ENCODE peak calls at places on chromosomes 4 and X, in seven cellular contexts. One of them, this sample, is unnamed.

GRCh38 chr4:19293080-19293479 is 958.6 kb upstream of the SLIT2 start:
- DNase-seq in gastrocnemius medialis: no peak
- DNase-seq in cardiac muscle cell: no peak
- DNase-seq in pancreas: no peak
- DNase-seq in endodermal cell: no peak
- DNase-seq in suprapubic skin: no peak
- DNase-seq in lung: no peak
- DNase-seq in this sample: no peak

GRCh38 chrX:9379697-9380551 is 84.9 kb upstream of the TBL1X start:
- DNase-seq in cardiac muscle cell: no peak
- DNase-seq in lung: no peak
- DNase-seq in pancreas: no peak
- DNase-seq in endodermal cell: no peak
- DNase-seq in suprapubic skin: no peak
- DNase-seq in gastrocnemius medialis: no peak
- DNase-seq in this sample: no peak

GRCh38 chr4:60133414-60133813 is 1066.7 kb upstream of the ADGRL3 start:
- DNase-seq in pancreas: no peak
- DNase-seq in cardiac muscle cell: no peak
- DNase-seq in suprapubic skin: no peak
- DNase-seq in lung: no peak
- DNase-seq in endodermal cell: no peak
- DNase-seq in gastrocnemius medialis: no peak
- DNase-seq in this sample: no peak

GRCh38 chr4:65597697-65598096 is 72.6 kb downstream of the EPHA5 start:
- DNase-seq in lung: no peak
- DNase-seq in cardiac muscle cell: no peak
- DNase-seq in pancreas: no peak
- DNase-seq in suprapubic skin: no peak
- DNase-seq in gastrocnemius medialis: no peak
- DNase-seq in endodermal cell: no peak
- DNase-seq in this sample: no peak

GRCh38 chr4:159158989-159159388 is 56.1 kb downstream of the RAPGEF2 start:
- DNase-seq in lung: no peak
- DNase-seq in gastrocnemius medialis: no peak
- DNase-seq in pancreas: no peak
- DNase-seq in cardiac muscle cell: no peak
- DNase-seq in suprapubic skin: no peak
- DNase-seq in endodermal cell: no peak
- DNase-seq in this sample: no peak

GRCh38 chr4:7757501-7758443 is 181.9 kb downstream of the AFAP1 start:
- DNase-seq in pancreas: no peak
- DNase-seq in gastrocnemius medialis: no peak
- DNase-seq in endodermal cell: no peak
- DNase-seq in suprapubic skin: no peak
- DNase-seq in cardiac muscle cell: peak; percentile 16
- DNase-seq in lung: no peak
- DNase-seq in this sample: no peak

GRCh38 chr4:18735740-18736288 is 714.3 kb upstream of the LCORL start:
- DNase-seq in lung: no peak
- DNase-seq in gastrocnemius medialis: no peak
- DNase-seq in endodermal cell: no peak
- DNase-seq in suprapubic skin: no peak
- DNase-seq in pancreas: no peak
- DNase-seq in cardiac muscle cell: no peak
- DNase-seq in this sample: no peak

GRCh38 chrX:13026877-13027652 is 17.4 kb downstream of the FAM9C start:
- DNase-seq in lung: no peak
- DNase-seq in pancreas: no peak
- DNase-seq in endodermal cell: no peak
- DNase-seq in gastrocnemius medialis: no peak
- DNase-seq in suprapubic skin: no peak
- DNase-seq in cardiac muscle cell: no peak
- DNase-seq in this sample: no peak

GRCh38 chr4:33532821-33533220 is 2711.5 kb downstream of the ARAP2 start:
- DNase-seq in gastrocnemius medialis: no peak
- DNase-seq in pancreas: no peak
- DNase-seq in cardiac muscle cell: no peak
- DNase-seq in suprapubic skin: no peak
- DNase-seq in endodermal cell: no peak
- DNase-seq in lung: no peak
- DNase-seq in this sample: no peak

GRCh38 chr4:73817341-73817740 is 19.1 kb upstream of the CXCL6 start:
- DNase-seq in endodermal cell: no peak
- DNase-seq in lung: no peak
- DNase-seq in gastrocnemius medialis: no peak
- DNase-seq in suprapubic skin: no peak
- DNase-seq in cardiac muscle cell: no peak
- DNase-seq in pancreas: no peak
- DNase-seq in this sample: no peak

GRCh38 chr4:59135248-59135802 is 2025.1 kb upstream of the IGFBP7 start:
- DNase-seq in cardiac muscle cell: no peak
- DNase-seq in endodermal cell: no peak
- DNase-seq in gastrocnemius medialis: no peak
- DNase-seq in lung: no peak
- DNase-seq in suprapubic skin: no peak
- DNase-seq in pancreas: no peak
- DNase-seq in this sample: no peak

GRCh38 chrX:39836802-39837420 is 260.8 kb downstream of the BCOR start:
- DNase-seq in lung: no peak
- DNase-seq in endodermal cell: no peak
- DNase-seq in gastrocnemius medialis: no peak
- DNase-seq in pancreas: no peak
- DNase-seq in suprapubic skin: no peak
- DNase-seq in cardiac muscle cell: no peak
- DNase-seq in this sample: peak; percentile 42

GRCh38 chr4:169996379-169997245 is 29.6 kb downstream of the MFAP3L start:
- DNase-seq in pancreas: no peak
- DNase-seq in cardiac muscle cell: no peak
- DNase-seq in endodermal cell: no peak
- DNase-seq in suprapubic skin: no peak
- DNase-seq in gastrocnemius medialis: no peak
- DNase-seq in lung: no peak
- DNase-seq in this sample: no peak

GRCh38 chr4:48031802-48032525 is 15.4 kb downstream of the NIPAL1 start:
- DNase-seq in endodermal cell: no peak
- DNase-seq in cardiac muscle cell: peak; percentile 74
- DNase-seq in suprapubic skin: no peak
- DNase-seq in gastrocnemius medialis: peak; percentile 66
- DNase-seq in lung: no peak
- DNase-seq in pancreas: no peak
- DNase-seq in this sample: no peak

GRCh38 chr4:8510191-8510590 is 69.6 kb downstream of the TRMT44 start:
- DNase-seq in lung: no peak
- DNase-seq in pancreas: no peak
- DNase-seq in suprapubic skin: no peak
- DNase-seq in gastrocnemius medialis: no peak
- DNase-seq in endodermal cell: no peak
- DNase-seq in cardiac muscle cell: no peak
- DNase-seq in this sample: no peak

GRCh38 chrX:29434939-29435338 is 780.4 kb upstream of the MAGEB2 start:
- DNase-seq in endodermal cell: no peak
- DNase-seq in pancreas: no peak
- DNase-seq in gastrocnemius medialis: no peak
- DNase-seq in lung: no peak
- DNase-seq in cardiac muscle cell: no peak
- DNase-seq in suprapubic skin: no peak
- DNase-seq in this sample: no peak

GRCh38 chr4:152629908-152630307 is 49.9 kb downstream of the TMEM154 start:
- DNase-seq in lung: no peak
- DNase-seq in gastrocnemius medialis: no peak
- DNase-seq in suprapubic skin: no peak
- DNase-seq in pancreas: no peak
- DNase-seq in cardiac muscle cell: no peak
- DNase-seq in endodermal cell: no peak
- DNase-seq in this sample: no peak

GRCh38 chr4:184960505-184960971 is 57.8 kb upstream of the HELT start:
- DNase-seq in lung: no peak
- DNase-seq in endodermal cell: no peak
- DNase-seq in suprapubic skin: no peak
- DNase-seq in gastrocnemius medialis: no peak
- DNase-seq in pancreas: no peak
- DNase-seq in cardiac muscle cell: no peak
- DNase-seq in this sample: no peak

GRCh38 chr4:185276036-185276435 is 66.6 kb downstream of the SNX25 start:
- DNase-seq in pancreas: no peak
- DNase-seq in cardiac muscle cell: no peak
- DNase-seq in gastrocnemius medialis: no peak
- DNase-seq in suprapubic skin: no peak
- DNase-seq in lung: no peak
- DNase-seq in endodermal cell: no peak
- DNase-seq in this sample: no peak

GRCh38 chr4:47646372-47646771 is 161.3 kb downstream of the ATP10D start:
- DNase-seq in pancreas: no peak
- DNase-seq in endodermal cell: no peak
- DNase-seq in lung: no peak
- DNase-seq in suprapubic skin: no peak
- DNase-seq in gastrocnemius medialis: no peak
- DNase-seq in cardiac muscle cell: no peak
- DNase-seq in this sample: no peak

GRCh38 chr4:150818129-150818528 is 197.0 kb downstream of the LRBA start:
- DNase-seq in gastrocnemius medialis: no peak
- DNase-seq in suprapubic skin: no peak
- DNase-seq in endodermal cell: no peak
- DNase-seq in pancreas: no peak
- DNase-seq in cardiac muscle cell: no peak
- DNase-seq in lung: no peak
- DNase-seq in this sample: no peak

DNA sequence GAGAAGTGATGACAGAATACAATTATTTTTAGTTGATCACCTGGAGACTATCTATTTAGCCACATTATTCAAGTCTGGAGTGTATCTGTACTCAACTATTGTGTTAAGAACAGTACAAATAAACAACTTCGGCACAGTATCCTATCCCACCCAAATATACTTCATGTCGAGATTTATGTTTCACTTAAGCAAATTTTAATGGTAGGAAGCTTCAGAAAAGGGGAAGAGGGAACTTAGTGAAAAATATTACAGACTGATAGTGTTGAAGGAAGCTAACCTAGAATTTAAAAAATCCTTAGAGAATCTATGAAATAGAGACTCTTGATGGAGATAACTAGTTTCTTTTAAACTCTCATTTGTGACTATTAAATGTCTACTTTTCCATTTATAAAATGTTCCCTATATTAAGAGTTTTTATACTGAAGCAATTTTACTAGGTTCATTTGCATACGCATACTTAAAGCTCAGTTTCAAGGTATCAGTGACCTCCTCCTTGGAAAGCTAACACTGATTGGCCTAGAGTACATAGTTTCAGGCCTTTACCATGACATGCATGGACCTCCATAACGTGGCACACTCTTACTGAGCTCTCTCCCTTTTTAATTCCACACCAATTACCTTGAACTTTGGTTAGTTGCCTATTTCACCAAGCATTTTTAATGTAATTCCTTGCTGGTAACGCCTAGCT is 197.7 kb downstream of the CAMK2D start:
- DNase-seq in endodermal cell: no peak
- DNase-seq in gastrocnemius medialis: no peak
- DNase-seq in lung: no peak
- DNase-seq in suprapubic skin: no peak
- DNase-seq in cardiac muscle cell: no peak
- DNase-seq in pancreas: no peak
- DNase-seq in this sample: no peak
- H3K4me3 ChIP-seq in endodermal cell: no peak overlapping the region
- H3K4me3 ChIP-seq in gastrocnemius medialis: no peak overlapping the region
- H3K4me3 ChIP-seq in lung: no peak overlapping the region
- H3K4me3 ChIP-seq in suprapubic skin: no peak overlapping the region
- H3K4me3 ChIP-seq in cardiac muscle cell: no peak overlapping the region
- H3K4me3 ChIP-seq in pancreas: no peak overlapping the region
- H3K4me3 ChIP-seq in this sample: no peak overlapping the region

GRCh38 chr4:175560628-175561027 is 251.4 kb downstream of the GPM6A start:
- DNase-seq in lung: no peak
- DNase-seq in suprapubic skin: no peak
- DNase-seq in gastrocnemius medialis: no peak
- DNase-seq in endodermal cell: no peak
- DNase-seq in cardiac muscle cell: no peak
- DNase-seq in pancreas: no peak
- DNase-seq in this sample: no peak
- TF ChIP-seq CTCF in lung: no peak
- TF ChIP-seq CTCF in suprapubic skin: no peak
- TF ChIP-seq CTCF in gastrocnemius medialis: no peak
- TF ChIP-seq CTCF in endodermal cell: peak; percentile 45
- TF ChIP-seq CTCF in cardiac muscle cell: no peak
- TF ChIP-seq CTCF in pancreas: no peak
- TF ChIP-seq CTCF in this sample: peak; percentile 29

GRCh38 chr4:24561438-24562139 is 22.8 kb downstream of the DHX15 start:
- DNase-seq in lung: no peak
- DNase-seq in cardiac muscle cell: no peak
- DNase-seq in pancreas: no peak
- DNase-seq in gastrocnemius medialis: no peak
- DNase-seq in endodermal cell: no peak
- DNase-seq in suprapubic skin: no peak
- DNase-seq in this sample: no peak
- H3K4me1 ChIP-seq in lung: no peaks in the 10 kb centered on the region
- H3K4me1 ChIP-seq in cardiac muscle cell: peaks cover 16% of the 10 kb centered on the region
- H3K4me1 ChIP-seq in pancreas: peaks cover 19% of the 10 kb centered on the region
- H3K4me1 ChIP-seq in gastrocnemius medialis: peaks cover 58% of the 10 kb centered on the region
- H3K4me1 ChIP-seq in endodermal cell: peaks cover 5% of the 10 kb centered on the region
- H3K4me1 ChIP-seq in suprapubic skin: peaks cover 54% of the 10 kb centered on the region
- H3K4me1 ChIP-seq in this sample: peaks cover 58% of the 10 kb centered on the region

GRCh38 chr4:186647821-186648220 is 75.8 kb downstream of the FAT1 start:
- DNase-seq in gastrocnemius medialis: no peak
- DNase-seq in cardiac muscle cell: no peak
- DNase-seq in suprapubic skin: no peak
- DNase-seq in lung: no peak
- DNase-seq in pancreas: no peak
- DNase-seq in endodermal cell: no peak
- DNase-seq in this sample: no peak

GRCh38 chr4:186651181-186651603 is 72.5 kb downstream of the FAT1 start:
- DNase-seq in cardiac muscle cell: no peak
- DNase-seq in pancreas: no peak
- DNase-seq in lung: no peak
- DNase-seq in gastrocnemius medialis: no peak
- DNase-seq in suprapubic skin: no peak
- DNase-seq in endodermal cell: no peak
- DNase-seq in this sample: no peak

GRCh38 chr4:186653973-186654372 is 69.7 kb downstream of the FAT1 start:
- DNase-seq in suprapubic skin: no peak
- DNase-seq in lung: no peak
- DNase-seq in pancreas: no peak
- DNase-seq in cardiac muscle cell: no peak
- DNase-seq in endodermal cell: no peak
- DNase-seq in gastrocnemius medialis: no peak
- DNase-seq in this sample: no peak

GRCh38 chr4:186650401-186651180 is 73.1 kb downstream of the FAT1 start:
- DNase-seq in cardiac muscle cell: no peak
- DNase-seq in gastrocnemius medialis: no peak
- DNase-seq in suprapubic skin: no peak
- DNase-seq in endodermal cell: no peak
- DNase-seq in lung: no peak
- DNase-seq in pancreas: no peak
- DNase-seq in this sample: no peak

DNA sequence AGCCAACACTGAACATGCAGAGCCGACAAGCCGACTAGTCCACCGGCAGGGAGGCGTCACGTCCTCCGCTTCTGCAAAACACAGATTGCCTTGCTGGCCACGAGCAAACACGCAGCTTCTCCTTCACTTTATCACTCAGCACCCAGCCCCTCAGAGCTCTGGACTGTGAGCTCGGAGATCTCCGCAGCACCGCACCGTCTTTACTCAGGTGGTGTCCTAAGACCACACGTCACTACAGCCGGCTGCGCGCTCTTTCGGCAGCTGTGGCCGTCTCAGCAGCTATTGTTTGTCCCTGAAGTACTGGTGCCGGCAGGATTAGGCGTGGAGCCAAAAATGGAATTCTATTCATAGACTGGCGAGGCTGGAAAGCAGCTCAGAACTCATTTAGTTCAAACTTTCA is 72.0 kb downstream of the FAT1 start:
- DNase-seq in cardiac muscle cell: peak; percentile 8
- DNase-seq in pancreas: peak; percentile 91
- DNase-seq in lung: no peak
- DNase-seq in endodermal cell: no peak
- DNase-seq in gastrocnemius medialis: peak; percentile 25
- DNase-seq in suprapubic skin: no peak
- DNase-seq in this sample: peak; percentile 24
- H3K4me3 ChIP-seq in cardiac muscle cell: no peak overlapping the region
- H3K4me3 ChIP-seq in pancreas: peak overlapping the region; percentile 41
- H3K4me3 ChIP-seq in lung: peak overlapping the region; percentile 10
- H3K4me3 ChIP-seq in endodermal cell: no peak overlapping the region
- H3K4me3 ChIP-seq in gastrocnemius medialis: peak overlapping the region; percentile 37
- H3K4me3 ChIP-seq in suprapubic skin: peak overlapping the region; percentile 16
- H3K4me3 ChIP-seq in this sample: peak overlapping the region; percentile 56